ENCODE peak calls at places on chromosomes 5 and 9, in five cellular contexts. J is osteoblast, Y is tibial artery, Q is BE2C, U is SK-N-SH. E is an unnamed sample. For H3K4me1, the result is how much of the 10 kb centered on the place peaks cover.

GRCh38 chr5:167065784-167066183 is 1225.7 kb upstream of the WWC1 start:
- DNase-seq in Y (no peak), U (no peak), Q (no peak), J (peak), E (no peak)

GRCh38 chr5:93586948-93587918 is 4.2 kb downstream of the NR2F1 start:
- DNase-seq in U (peak), J (no peak), Y (no peak), Q (no peak), E (no peak)

GRCh38 chr9:17063535-17064135 is 71.2 kb upstream of the CNTLN start:
- DNase-seq in J (peak), Q (peak), U (peak), Y (no peak), E (no peak)

GRCh38 chr5:40381676-40382363 is 297.9 kb upstream of the PTGER4 start:
- DNase-seq in U (no peak), Q (no peak), J (no peak), Y (no peak), E (no peak)

GRCh38 chr5:78509884-78510769 is 138.4 kb downstream of the LHFPL2 start:
- DNase-seq in U (no peak), Y (peak), Q (peak), J (no peak), E (peak)

GRCh38 chr5:3361811-3362605 is 233.6 kb upstream of the IRX1 start:
- DNase-seq in U (no peak), Y (no peak), Q (no peak), J (no peak), E (no peak)

GRCh38 chr5:69517763-69518212 is 25.2 kb downstream of the OCLN start:
- DNase-seq in U (no peak), Q (no peak), J (peak), Y (no peak), E (peak)

GRCh38 chr9:85892406-85892805 is 48.5 kb upstream of the NAA35 start:
- DNase-seq in J (no peak), Y (no peak), Q (no peak), U (no peak), E (no peak)

GRCh38 chr5:175032013-175032412 is 307.6 kb downstream of the MSX2 start:
- DNase-seq in Q (no peak), J (no peak), U (no peak), Y (no peak), E (no peak)
- H3K4me1 ChIP-seq in Q (under half), J (under half), U (under half), Y (under half), E (under half)

GRCh38 chr5:16886366-16886736 is 49.7 kb downstream of the MYO10 start:
- DNase-seq in Y (peak), Q (no peak), J (peak), U (no peak), E (no peak)
- H3K4me1 ChIP-seq in Y (under half), Q (under half), J (half or more), U (half or more), E (under half)

DNA sequence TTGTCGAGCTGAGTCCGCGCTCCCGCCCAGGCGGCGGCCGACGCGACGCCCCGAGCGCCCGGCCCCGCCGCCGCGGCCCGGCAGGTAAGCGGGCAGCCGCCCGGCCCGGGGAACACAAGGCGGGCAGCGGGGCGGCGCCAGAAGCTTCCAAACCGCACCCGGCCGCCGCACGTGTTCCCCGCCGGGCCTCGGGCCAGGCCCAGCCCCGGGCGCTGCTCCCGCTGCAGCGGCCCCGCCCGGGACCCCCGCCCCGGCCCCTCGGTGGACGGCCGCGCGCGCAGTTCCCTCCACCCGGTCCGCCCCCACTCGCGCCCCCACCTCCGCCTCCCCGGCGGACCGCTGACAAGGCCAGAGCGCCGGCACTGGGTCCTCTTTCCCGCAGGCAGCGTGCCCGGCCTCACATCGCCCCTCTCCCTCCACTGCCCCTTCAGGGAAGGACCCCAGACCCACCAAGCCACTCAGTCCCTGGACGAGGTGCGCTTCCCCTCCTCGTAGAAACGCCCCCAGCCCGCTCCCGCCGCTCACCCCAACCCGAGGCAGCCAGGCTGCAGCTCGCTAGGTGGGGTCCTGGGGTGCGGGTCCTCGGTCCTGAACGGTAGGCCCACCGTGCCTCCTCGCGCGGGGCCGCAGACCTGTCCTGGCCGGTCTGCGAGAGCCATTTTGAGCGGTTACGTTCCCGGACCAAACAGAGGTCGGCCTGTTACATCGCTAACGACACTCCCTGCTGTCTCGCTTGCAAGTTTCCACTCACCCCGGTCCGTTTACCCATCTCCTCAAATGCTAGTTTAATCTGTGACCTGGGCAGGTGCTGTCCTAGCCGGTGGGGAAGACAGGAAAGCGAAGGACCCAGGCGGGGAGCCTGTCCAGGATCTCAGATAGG is 475 bp downstream of the WDR5 start:
- DNase-seq in Q (no peak), Y (no peak), U (no peak), J (peak), E (no peak)
- H3K4me1 ChIP-seq in Q (under half), Y (under half), U (under half), J (under half), E (under half)

DNA sequence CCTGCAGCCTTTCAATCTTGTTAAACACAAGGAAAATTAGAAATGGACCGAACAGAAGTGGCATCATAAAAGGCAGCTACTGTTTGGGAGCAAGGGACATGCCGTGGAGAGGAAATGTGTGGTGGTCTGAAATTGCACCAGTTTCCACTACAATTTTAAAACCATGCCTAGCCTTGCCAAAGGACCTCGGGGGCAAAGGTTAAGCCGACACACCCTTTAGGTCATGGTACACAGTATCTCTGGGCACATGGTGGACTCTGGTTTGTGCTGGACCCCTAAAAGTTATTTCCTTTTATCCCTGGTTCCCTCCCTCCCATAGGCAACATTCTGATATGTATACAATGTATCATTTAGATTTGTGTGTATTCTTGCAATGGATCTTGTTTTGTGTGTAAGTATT is 78.0 kb downstream of the F2RL2 start:
- DNase-seq in J (no peak), U (no peak), Y (no peak), Q (no peak), E (no peak)
- H3K4me1 ChIP-seq in J (under half), U (under half), Y (under half), Q (under half), E (under half)

DNA sequence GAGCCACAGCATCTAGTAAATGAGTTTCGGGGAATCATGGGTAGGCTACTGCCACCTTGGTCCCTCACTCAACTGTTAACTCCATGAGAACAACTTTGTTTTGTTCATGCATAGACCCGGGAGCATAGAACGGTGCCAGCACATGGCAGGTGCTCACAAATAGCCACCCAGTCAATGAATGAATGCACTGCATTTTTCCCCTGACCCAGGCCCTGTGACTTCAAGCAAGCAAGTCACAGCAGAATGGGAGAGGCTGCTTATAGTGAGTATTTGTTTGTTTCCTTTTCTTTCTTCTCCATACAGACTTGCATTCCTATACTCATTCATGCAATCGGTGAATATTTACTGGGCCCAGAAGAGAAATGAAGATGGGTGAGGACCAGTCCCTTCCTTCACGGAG is 62.0 kb downstream of the SHB start:
- DNase-seq in Q (no peak), J (no peak), U (no peak), Y (no peak), E (no peak)
- H3K4me1 ChIP-seq in Q (under half), J (under half), U (under half), Y (under half), E (under half)

DNA sequence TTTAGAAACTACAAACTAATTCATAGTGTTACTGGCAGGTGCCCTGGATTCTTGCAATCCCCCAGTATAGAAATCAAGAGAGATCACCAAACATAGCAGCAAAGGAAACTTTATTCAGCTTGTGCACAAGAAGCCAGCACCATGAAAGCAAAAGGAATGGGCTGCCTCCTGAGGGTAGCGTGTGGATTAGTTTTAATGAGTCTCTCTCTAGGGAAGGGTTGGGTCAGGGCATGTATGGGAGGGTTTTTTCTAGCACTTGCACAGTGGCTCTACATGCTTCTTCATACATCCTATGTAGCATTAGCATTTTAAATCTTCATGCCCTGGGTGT is 38.4 kb downstream of the LYRM7 start:
- DNase-seq in Q (no peak), U (no peak), J (no peak), Y (no peak), E (no peak)
- H3K4me1 ChIP-seq in Q (under half), U (under half), J (under half), Y (under half), E (under half)

GRCh38 chr5:81242906-81243436 is 9.8 kb downstream of the CKMT2 start:
- DNase-seq in Y (no peak), Q (no peak), U (no peak), J (no peak), E (no peak)
- H3K4me1 ChIP-seq in Y (under half), Q (under half), U (under half), J (under half), E (under half)

E was measured in lung.